ENCODE peak calls at places on chromosomes 3 and 15, in six cellular contexts. One of them, this sample, is unnamed.

GRCh38 chr15:94580186-94580585 is 348.8 kb downstream of the MCTP2 start:
- DNase-seq in tibial nerve: no peak
- DNase-seq in upper lobe of right lung: no peak
- DNase-seq in glomerular endothelial cell: no peak
- DNase-seq in AG10803: no peak
- DNase-seq in fibroblast of villous mesenchyme: no peak
- DNase-seq in this sample: no peak

GRCh38 chr3:57038466-57039164 is 21.8 kb upstream of the SPATA12 start:
- DNase-seq in tibial nerve: no peak
- DNase-seq in glomerular endothelial cell: no peak
- DNase-seq in upper lobe of right lung: no peak
- DNase-seq in AG10803: no peak
- DNase-seq in fibroblast of villous mesenchyme: no peak
- DNase-seq in this sample: no peak

GRCh38 chr15:91890614-91891013 is 37.1 kb downstream of the SLCO3A1 start:
- DNase-seq in upper lobe of right lung: no peak
- DNase-seq in AG10803: no peak
- DNase-seq in tibial nerve: no peak
- DNase-seq in fibroblast of villous mesenchyme: no peak
- DNase-seq in glomerular endothelial cell: no peak
- DNase-seq in this sample: peak; percentile 78

GRCh38 chr3:178485756-178486155 is 50.5 kb upstream of the KCNMB2 start:
- DNase-seq in tibial nerve: no peak
- DNase-seq in fibroblast of villous mesenchyme: no peak
- DNase-seq in AG10803: peak; percentile 89
- DNase-seq in upper lobe of right lung: no peak
- DNase-seq in glomerular endothelial cell: no peak
- DNase-seq in this sample: no peak

GRCh38 chr3:6994081-6994668 is 133.3 kb downstream of the GRM7 start:
- DNase-seq in AG10803: no peak
- DNase-seq in tibial nerve: no peak
- DNase-seq in glomerular endothelial cell: peak; percentile 1
- DNase-seq in fibroblast of villous mesenchyme: no peak
- DNase-seq in upper lobe of right lung: no peak
- DNase-seq in this sample: no peak

GRCh38 chr3:167304077-167304476 is 76.0 kb downstream of the ZBBX start:
- DNase-seq in glomerular endothelial cell: no peak
- DNase-seq in fibroblast of villous mesenchyme: no peak
- DNase-seq in tibial nerve: no peak
- DNase-seq in AG10803: no peak
- DNase-seq in upper lobe of right lung: no peak
- DNase-seq in this sample: no peak

GRCh38 chr15:70593795-70594194 is 169.6 kb downstream of the UACA start:
- DNase-seq in glomerular endothelial cell: no peak
- DNase-seq in AG10803: no peak
- DNase-seq in tibial nerve: no peak
- DNase-seq in fibroblast of villous mesenchyme: no peak
- DNase-seq in upper lobe of right lung: no peak
- DNase-seq in this sample: no peak

GRCh38 chr15:53530762-53531161 is 228.7 kb downstream of the WDR72 start:
- DNase-seq in fibroblast of villous mesenchyme: no peak
- DNase-seq in tibial nerve: no peak
- DNase-seq in glomerular endothelial cell: no peak
- DNase-seq in AG10803: no peak
- DNase-seq in upper lobe of right lung: no peak
- DNase-seq in this sample: no peak

GRCh38 chr15:90192961-90193786 is 8.0 kb upstream of the SEMA4B start:
- DNase-seq in tibial nerve: no peak
- DNase-seq in fibroblast of villous mesenchyme: no peak
- DNase-seq in glomerular endothelial cell: no peak
- DNase-seq in AG10803: no peak
- DNase-seq in upper lobe of right lung: no peak
- DNase-seq in this sample: no peak

GRCh38 chr3:141546586-141546985 is 59.8 kb downstream of the RASA2 start:
- DNase-seq in glomerular endothelial cell: no peak
- DNase-seq in AG10803: no peak
- DNase-seq in upper lobe of right lung: no peak
- DNase-seq in fibroblast of villous mesenchyme: no peak
- DNase-seq in tibial nerve: no peak
- DNase-seq in this sample: no peak

GRCh38 chr3:43533009-43533408 is 88.8 kb downstream of the ANO10 start:
- DNase-seq in tibial nerve: no peak
- DNase-seq in glomerular endothelial cell: no peak
- DNase-seq in fibroblast of villous mesenchyme: no peak
- DNase-seq in AG10803: no peak
- DNase-seq in upper lobe of right lung: no peak
- DNase-seq in this sample: no peak

GRCh38 chr3:134699721-134700120 is 48.9 kb upstream of the KY start:
- DNase-seq in upper lobe of right lung: no peak
- DNase-seq in tibial nerve: no peak
- DNase-seq in glomerular endothelial cell: no peak
- DNase-seq in fibroblast of villous mesenchyme: no peak
- DNase-seq in AG10803: peak; percentile 34
- DNase-seq in this sample: no peak

GRCh38 chr3:196813903-196814302 is 53.8 kb upstream of the SENP5 start:
- DNase-seq in upper lobe of right lung: no peak
- DNase-seq in fibroblast of villous mesenchyme: no peak
- DNase-seq in AG10803: no peak
- DNase-seq in glomerular endothelial cell: no peak
- DNase-seq in tibial nerve: no peak
- DNase-seq in this sample: no peak

GRCh38 chr3:177199206-177199765 is 2.0 kb upstream of the TBL1XR1 start:
- DNase-seq in glomerular endothelial cell: no peak
- DNase-seq in fibroblast of villous mesenchyme: no peak
- DNase-seq in AG10803: no peak
- DNase-seq in tibial nerve: no peak
- DNase-seq in upper lobe of right lung: no peak
- DNase-seq in this sample: no peak

GRCh38 chr3:39104961-39105686 is 2.3 kb downstream of the GORASP1 start:
- DNase-seq in glomerular endothelial cell: no peak
- DNase-seq in upper lobe of right lung: no peak
- DNase-seq in tibial nerve: no peak
- DNase-seq in AG10803: no peak
- DNase-seq in fibroblast of villous mesenchyme: no peak
- DNase-seq in this sample: peak; percentile 37

GRCh38 chr15:92074646-92075045 is 221.1 kb downstream of the SLCO3A1 start:
- DNase-seq in tibial nerve: no peak
- DNase-seq in upper lobe of right lung: peak; percentile 87
- DNase-seq in fibroblast of villous mesenchyme: no peak
- DNase-seq in AG10803: peak; percentile 45
- DNase-seq in glomerular endothelial cell: no peak
- DNase-seq in this sample: peak; percentile 77

GRCh38 chr3:171541647-171542046 is 81.4 kb upstream of the TNIK start:
- DNase-seq in fibroblast of villous mesenchyme: no peak
- DNase-seq in AG10803: no peak
- DNase-seq in upper lobe of right lung: no peak
- DNase-seq in tibial nerve: no peak
- DNase-seq in glomerular endothelial cell: no peak
- DNase-seq in this sample: no peak